ENCODE peak calls at places on chromosomes 3 and 15, in seven cellular contexts. One of them, this sample, is unnamed.

GRCh38 chr3:105353485-105354161 is 13.1 kb upstream of the ALCAM start:
- DNase-seq in foreskin fibroblast: no peak
- DNase-seq in NCI-H1694: no peak
- DNase-seq in astrocyte of the spinal cord: peak
- DNase-seq in cardiac fibroblast: peak
- DNase-seq in A549: no peak
- DNase-seq in GM19239: no peak
- DNase-seq in this sample: peak

GRCh38 chr3:193544289-193544688 is 10.4 kb downstream of the ATP13A4 start:
- DNase-seq in foreskin fibroblast: no peak
- DNase-seq in cardiac fibroblast: no peak
- DNase-seq in A549: no peak
- DNase-seq in GM19239: no peak
- DNase-seq in NCI-H1694: no peak
- DNase-seq in astrocyte of the spinal cord: no peak
- DNase-seq in this sample: no peak

GRCh38 chr3:94036909-94037507 is 8.6 kb upstream of the STX19 start:
- DNase-seq in foreskin fibroblast: peak
- DNase-seq in cardiac fibroblast: peak
- DNase-seq in A549: peak
- DNase-seq in GM19239: no peak
- DNase-seq in astrocyte of the spinal cord: peak
- DNase-seq in NCI-H1694: peak
- DNase-seq in this sample: peak

GRCh38 chr3:58535531-58536500 is 1.2 kb downstream of the ACOX2 start:
- DNase-seq in GM19239: no peak
- DNase-seq in cardiac fibroblast: peak
- DNase-seq in NCI-H1694: no peak
- DNase-seq in astrocyte of the spinal cord: no peak
- DNase-seq in A549: no peak
- DNase-seq in foreskin fibroblast: no peak
- DNase-seq in this sample: peak

GRCh38 chr3:36969540-36970432 is 23.1 kb downstream of the EPM2AIP1 start:
- DNase-seq in astrocyte of the spinal cord: peak
- DNase-seq in A549: no peak
- DNase-seq in cardiac fibroblast: peak
- DNase-seq in foreskin fibroblast: peak
- DNase-seq in NCI-H1694: peak
- DNase-seq in GM19239: peak
- DNase-seq in this sample: peak

GRCh38 chr3:30439451-30440053 is 166.8 kb upstream of the TGFBR2 start:
- DNase-seq in NCI-H1694: no peak
- DNase-seq in foreskin fibroblast: no peak
- DNase-seq in cardiac fibroblast: no peak
- DNase-seq in GM19239: no peak
- DNase-seq in astrocyte of the spinal cord: no peak
- DNase-seq in A549: no peak
- DNase-seq in this sample: no peak

GRCh38 chr3:13282986-13283876 is 136.9 kb downstream of the NUP210 start:
- DNase-seq in A549: peak
- DNase-seq in NCI-H1694: no peak
- DNase-seq in foreskin fibroblast: no peak
- DNase-seq in cardiac fibroblast: no peak
- DNase-seq in GM19239: peak
- DNase-seq in astrocyte of the spinal cord: no peak
- DNase-seq in this sample: no peak

GRCh38 chr3:101898752-101899169 is 49.4 kb downstream of the NFKBIZ start:
- DNase-seq in A549: no peak
- DNase-seq in NCI-H1694: no peak
- DNase-seq in foreskin fibroblast: no peak
- DNase-seq in GM19239: peak
- DNase-seq in astrocyte of the spinal cord: no peak
- DNase-seq in cardiac fibroblast: no peak
- DNase-seq in this sample: no peak

GRCh38 chr3:64244011-64244942 is 19.0 kb upstream of the PRICKLE2 start:
- DNase-seq in astrocyte of the spinal cord: peak
- DNase-seq in NCI-H1694: peak
- DNase-seq in cardiac fibroblast: no peak
- DNase-seq in GM19239: no peak
- DNase-seq in A549: peak
- DNase-seq in foreskin fibroblast: no peak
- DNase-seq in this sample: no peak

GRCh38 chr3:42127226-42127625 is 36.1 kb downstream of the TRAK1 start:
- DNase-seq in NCI-H1694: no peak
- DNase-seq in A549: no peak
- DNase-seq in cardiac fibroblast: no peak
- DNase-seq in foreskin fibroblast: no peak
- DNase-seq in astrocyte of the spinal cord: no peak
- DNase-seq in GM19239: no peak
- DNase-seq in this sample: no peak

GRCh38 chr15:90412356-90413194 is 24.5 kb downstream of the IQGAP1 start:
- DNase-seq in NCI-H1694: no peak
- DNase-seq in cardiac fibroblast: peak
- DNase-seq in GM19239: no peak
- DNase-seq in foreskin fibroblast: no peak
- DNase-seq in A549: no peak
- DNase-seq in astrocyte of the spinal cord: peak
- DNase-seq in this sample: peak

GRCh38 chr15:78810377-78811123 is 714 bp downstream of the ADAMTS7 start:
- DNase-seq in GM19239: peak
- DNase-seq in cardiac fibroblast: peak
- DNase-seq in astrocyte of the spinal cord: peak
- DNase-seq in foreskin fibroblast: peak
- DNase-seq in A549: peak
- DNase-seq in NCI-H1694: no peak
- DNase-seq in this sample: no peak

GRCh38 chr3:165339753-165340152 is 143.6 kb upstream of the SLITRK3 start:
- DNase-seq in A549: no peak
- DNase-seq in NCI-H1694: no peak
- DNase-seq in foreskin fibroblast: no peak
- DNase-seq in astrocyte of the spinal cord: peak
- DNase-seq in cardiac fibroblast: peak
- DNase-seq in GM19239: no peak
- DNase-seq in this sample: peak

GRCh38 chr3:102258666-102259227 is 176.1 kb upstream of the ZPLD1 start:
- DNase-seq in foreskin fibroblast: no peak
- DNase-seq in cardiac fibroblast: no peak
- DNase-seq in astrocyte of the spinal cord: no peak
- DNase-seq in GM19239: no peak
- DNase-seq in NCI-H1694: no peak
- DNase-seq in A549: no peak
- DNase-seq in this sample: peak

GRCh38 chr3:58171126-58171525 is 39.6 kb downstream of the DNASE1L3 start:
- DNase-seq in astrocyte of the spinal cord: no peak
- DNase-seq in NCI-H1694: no peak
- DNase-seq in GM19239: no peak
- DNase-seq in cardiac fibroblast: no peak
- DNase-seq in A549: no peak
- DNase-seq in foreskin fibroblast: no peak
- DNase-seq in this sample: no peak

GRCh38 chr3:139937674-139938279 is 2.8 kb downstream of the CLSTN2 start:
- DNase-seq in astrocyte of the spinal cord: peak
- DNase-seq in foreskin fibroblast: peak
- DNase-seq in GM19239: peak
- DNase-seq in A549: peak
- DNase-seq in cardiac fibroblast: peak
- DNase-seq in NCI-H1694: peak
- DNase-seq in this sample: peak

GRCh38 chr15:66670698-66671580 is 31.1 kb upstream of the SMAD6 start:
- DNase-seq in NCI-H1694: no peak
- DNase-seq in A549: peak
- DNase-seq in foreskin fibroblast: no peak
- DNase-seq in astrocyte of the spinal cord: no peak
- DNase-seq in GM19239: no peak
- DNase-seq in cardiac fibroblast: no peak
- DNase-seq in this sample: peak

GRCh38 chr3:16668776-16669545 is 63.7 kb upstream of the DAZL start:
- DNase-seq in cardiac fibroblast: no peak
- DNase-seq in astrocyte of the spinal cord: no peak
- DNase-seq in A549: no peak
- DNase-seq in GM19239: no peak
- DNase-seq in NCI-H1694: no peak
- DNase-seq in foreskin fibroblast: no peak
- DNase-seq in this sample: no peak

This sample was measured in renal cortical epithelial cell.